ENCODE peak calls at places on chromosomes 12 and 14, in nine cellular contexts. F is psoas muscle; E is tibial artery; D is tibial nerve; H is pancreas; Y is A549; W is colonic mucosa; Z is CD4-positive, alpha-beta memory T cell; J is cardiac muscle cell. I is an unnamed sample.
A peak's percentile ranks its signal among the peaks of the same experiment; 100 is the strongest.

GRCh38 chr14:96270565-96271420 is 14.8 kb downstream of the BDKRB1 start:
- DNase-seq in J (no peak), D (no peak), Y (no peak), E (no peak), Z (no peak), W (no peak), H (no peak), F (no peak), I (no peak)

GRCh38 chr12:56086096-56086495 is 6.1 kb downstream of the ERBB3 start:
- DNase-seq in J (no peak), E (no peak), F (no peak), Z (no peak), Y (no peak), W (peak; percentile 77), D (no peak), H (peak; percentile 76), I (no peak)

GRCh38 chr12:24025153-24025798 is 75.8 kb upstream of the SOX5 start:
- DNase-seq in J (no peak), H (no peak), F (no peak), Y (no peak), W (no peak), Z (no peak), E (no peak), D (no peak), I (no peak)

GRCh38 chr12:55862286-55862685 is 19.6 kb upstream of the MMP19 start:
- DNase-seq in F (no peak), Y (no peak), D (no peak), W (no peak), Z (no peak), H (no peak), J (no peak), E (no peak), I (no peak)

GRCh38 chr12:15472036-15472435 is 149.7 kb downstream of the PTPRO start:
- DNase-seq in Z (no peak), F (no peak), J (no peak), H (no peak), D (no peak), W (no peak), Y (no peak), E (no peak), I (no peak)

GRCh38 chr12:2266666-2267623 is 214.2 kb downstream of the CACNA1C start:
- DNase-seq in Y (no peak), F (no peak), D (no peak), Z (no peak), H (no peak), E (no peak), J (no peak), W (no peak), I (no peak)

GRCh38 chr12:32891956-32892355 is 4.6 kb downstream of the PKP2 start:
- DNase-seq in E (no peak), W (no peak), Z (no peak), F (no peak), H (no peak), D (no peak), J (no peak), Y (peak; percentile 43), I (peak; percentile 67)

GRCh38 chr12:92740421-92740820 is 37.6 kb downstream of the PLEKHG7 start:
- DNase-seq in H (no peak), D (no peak), F (no peak), J (no peak), Z (no peak), Y (no peak), W (no peak), E (no peak), I (no peak)

DNA sequence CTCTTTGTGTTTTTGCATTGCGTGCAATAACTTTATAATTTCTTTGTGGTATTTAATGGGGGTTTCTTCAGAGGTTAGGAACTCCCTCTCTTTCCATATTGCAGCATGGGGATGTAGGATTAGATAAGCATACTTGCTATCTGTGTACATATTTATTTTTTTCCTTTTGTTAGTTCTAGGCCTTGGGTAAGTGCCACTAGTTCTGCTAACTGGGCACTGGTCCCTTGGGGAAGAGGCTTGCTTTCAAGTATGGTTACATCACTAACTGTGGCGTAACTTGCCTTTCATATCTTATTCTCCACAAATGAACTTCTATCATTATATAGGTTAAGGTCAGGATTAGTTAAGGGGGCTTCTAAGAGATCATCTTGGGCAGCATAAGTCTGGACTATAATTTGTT is 31.5 kb upstream of the SLCO1B3 start:
- DNase-seq in H (no peak), D (no peak), Z (no peak), F (no peak), W (no peak), Y (no peak), E (no peak), J (no peak), I (no peak)
- H3K4me1 ChIP-seq in H (no peaks in the 10 kb centered on the region), D (no peaks in the 10 kb centered on the region), Z (no peaks in the 10 kb centered on the region), F (no peaks in the 10 kb centered on the region), W (no peaks in the 10 kb centered on the region), Y (no peaks in the 10 kb centered on the region), E (no peaks in the 10 kb centered on the region), J (no peaks in the 10 kb centered on the region), I (no peaks in the 10 kb centered on the region)

GRCh38 chr12:96061323-96061722 is 25.9 kb upstream of the LTA4H start:
- DNase-seq in Z (no peak), D (no peak), W (no peak), F (no peak), E (no peak), Y (no peak), J (no peak), H (no peak), I (no peak)

GRCh38 chr12:96053476-96054261 is 18.3 kb upstream of the LTA4H start:
- DNase-seq in E (no peak), F (no peak), H (no peak), D (no peak), Z (no peak), J (no peak), W (no peak), Y (no peak), I (peak; percentile 77)

GRCh38 chr12:96054262-96054645 is 18.9 kb upstream of the LTA4H start:
- DNase-seq in Z (no peak), J (no peak), F (no peak), W (no peak), D (no peak), Y (no peak), H (no peak), E (no peak), I (peak; percentile 62)

GRCh38 chr12:96060041-96060440 is 24.7 kb upstream of the LTA4H start:
- DNase-seq in D (no peak), J (no peak), F (no peak), H (no peak), W (no peak), Y (no peak), E (no peak), Z (no peak), I (peak; percentile 82)

DNA sequence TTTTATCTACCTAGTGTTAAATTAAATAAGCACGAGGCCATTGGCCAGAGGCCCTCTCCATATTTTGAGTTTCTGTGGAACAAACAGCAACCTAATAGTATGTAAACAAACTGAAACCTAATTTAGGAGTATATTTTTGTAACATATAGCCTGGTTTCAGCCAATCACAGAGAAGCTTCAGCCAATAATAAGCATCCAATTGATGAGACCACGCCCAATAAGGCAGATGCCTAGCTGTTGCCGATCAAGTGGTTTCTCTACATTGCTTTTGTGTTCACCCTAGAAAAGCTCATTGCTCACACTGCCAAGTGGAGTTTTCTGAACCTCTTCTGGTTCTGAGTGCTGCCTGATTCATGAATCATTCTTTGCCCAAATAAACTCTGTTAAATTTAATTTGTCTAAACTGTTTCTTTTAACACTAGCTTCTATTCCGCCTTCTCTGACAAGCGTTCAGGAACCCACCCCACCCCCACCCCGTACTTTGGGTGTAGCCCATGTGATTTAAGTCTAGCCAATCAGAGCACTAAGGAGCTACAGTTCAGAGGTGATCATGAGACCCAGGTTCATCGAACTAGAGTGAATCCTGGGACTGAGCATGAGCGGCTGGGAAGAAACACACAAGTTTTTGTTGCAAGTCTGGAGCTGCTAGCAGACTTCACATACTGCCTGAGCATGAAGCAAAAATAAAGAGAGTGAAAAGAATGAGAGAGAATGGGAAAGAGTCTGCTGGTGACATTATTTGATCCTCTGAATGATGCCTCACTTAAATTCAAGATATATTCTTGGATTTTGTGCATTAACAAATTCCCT is 21.5 kb upstream of the LTA4H start:
- DNase-seq in D (no peak), Y (no peak), H (no peak), F (no peak), W (no peak), Z (no peak), E (no peak), J (no peak), I (peak; percentile 74)
- H3K27ac ChIP-seq in D (no peak overlapping the region), Y (no peak overlapping the region), H (no peak overlapping the region), F (no peak overlapping the region), W (no peak overlapping the region), Z (no peak overlapping the region), E (no peak overlapping the region), J (no peak overlapping the region), I (no peak overlapping the region)

GRCh38 chr12:3933819-3934192 is 60.6 kb upstream of the PARP11 start:
- DNase-seq in W (no peak), E (no peak), D (no peak), J (no peak), Y (no peak), F (no peak), H (no peak), Z (no peak), I (peak; percentile 8)

GRCh38 chr12:3935078-3935477 is 61.9 kb upstream of the PARP11 start:
- DNase-seq in F (no peak), Z (peak; percentile 59), W (no peak), E (no peak), Y (no peak), H (no peak), D (no peak), J (no peak), I (no peak)

GRCh38 chr12:3931721-3932120 is 58.5 kb upstream of the PARP11 start:
- DNase-seq in H (no peak), D (no peak), E (no peak), F (no peak), J (no peak), W (no peak), Z (no peak), Y (no peak), I (no peak)

GRCh38 chr12:3931206-3931605 is 58.0 kb upstream of the PARP11 start:
- DNase-seq in Z (peak; percentile 46), D (no peak), F (no peak), W (no peak), J (no peak), H (no peak), E (no peak), Y (no peak), I (no peak)

DNA sequence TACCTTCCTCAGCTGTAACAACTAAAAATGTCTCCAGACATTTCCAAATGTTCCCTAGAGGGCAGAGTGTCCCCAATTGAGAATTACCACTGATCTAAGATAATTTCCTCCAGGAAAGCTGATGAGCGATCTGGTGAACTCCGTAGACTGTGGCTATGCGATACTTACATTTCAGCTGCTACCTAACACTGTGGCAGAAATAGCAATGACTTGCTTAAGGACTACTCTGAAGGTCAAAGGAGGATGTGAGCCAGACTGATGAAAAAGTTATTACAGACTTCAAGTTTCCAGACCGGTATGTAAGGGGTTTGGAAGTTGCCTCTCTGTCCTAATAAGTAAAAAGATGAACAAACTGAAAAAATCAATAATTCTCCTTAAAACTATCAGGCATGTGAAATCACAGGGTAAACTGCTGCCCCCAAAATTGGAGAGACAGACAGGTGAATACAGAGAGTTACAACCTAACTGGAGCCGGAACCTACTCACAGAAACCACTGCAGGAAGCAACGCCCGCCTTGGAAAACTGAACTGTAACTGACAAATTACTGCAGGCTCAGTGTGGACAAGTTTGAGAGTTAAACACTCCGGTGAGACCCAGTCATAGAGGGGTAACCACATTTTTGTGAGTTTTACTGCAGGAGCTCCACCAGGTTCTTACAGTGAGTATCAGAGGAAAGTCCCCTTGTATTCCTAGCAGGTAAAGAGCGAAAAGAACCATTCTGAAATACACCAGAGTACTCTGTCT is 60.0 kb upstream of the PARP11 start:
- DNase-seq in J (no peak), D (no peak), W (no peak), Z (no peak), H (no peak), E (no peak), F (no peak), Y (no peak), I (no peak)
- H3K4me3 ChIP-seq in J (no peak overlapping the region), D (no peak overlapping the region), W (no peak overlapping the region), Z (peak overlapping the region; percentile 2), H (no peak overlapping the region), E (no peak overlapping the region), F (no peak overlapping the region), Y (no peak overlapping the region), I (no peak overlapping the region)

GRCh38 chr14:63897706-63898105 is 44.9 kb downstream of the SYNE2 start:
- DNase-seq in F (no peak), E (no peak), W (no peak), D (no peak), H (no peak), Y (no peak), Z (no peak), J (peak; percentile 20), I (peak; percentile 46)

GRCh38 chr14:63896278-63896720 is 43.5 kb downstream of the SYNE2 start:
- DNase-seq in Z (no peak), D (peak; percentile 32), Y (no peak), H (peak; percentile 66), J (no peak), F (peak; percentile 37), W (peak; percentile 76), E (peak; percentile 80), I (peak; percentile 80)

GRCh38 chr14:63893701-63894458 is 41.1 kb downstream of the SYNE2 start:
- DNase-seq in Y (no peak), J (peak; percentile 44), W (no peak), E (peak; percentile 89), Z (no peak), H (peak; percentile 51), F (peak; percentile 79), D (no peak), I (no peak)

GRCh38 chr14:63891148-63891964 is 38.6 kb downstream of the SYNE2 start:
- DNase-seq in F (no peak), W (no peak), Y (no peak), H (peak; percentile 58), Z (no peak), J (no peak), E (no peak), D (no peak), I (no peak)

DNA sequence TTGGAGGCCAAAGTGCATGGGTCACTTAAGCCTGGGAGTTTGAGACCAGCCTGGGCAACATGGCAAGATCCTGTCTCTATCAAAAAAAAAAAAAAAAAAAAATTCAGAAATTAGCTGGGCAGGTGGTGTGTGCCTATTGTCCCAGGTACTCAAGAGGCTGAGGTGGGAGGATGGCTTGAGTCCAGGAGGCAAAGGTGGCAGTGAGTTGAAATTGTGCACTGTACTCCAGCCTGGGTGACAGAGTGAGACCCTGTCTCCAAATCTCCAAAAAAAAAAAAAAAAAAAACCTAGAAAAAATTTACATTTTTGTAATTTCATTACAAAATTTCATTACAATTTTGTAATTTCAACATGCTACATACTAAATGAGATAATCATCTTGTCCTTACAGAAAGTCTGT is 42.7 kb downstream of the SYNE2 start:
- DNase-seq in Z (no peak), E (no peak), Y (no peak), F (no peak), D (no peak), H (no peak), W (no peak), J (no peak), I (no peak)
- H3K4me1 ChIP-seq in Z (peaks cover 34% of the 10 kb centered on the region), E (peaks cover 80% of the 10 kb centered on the region), Y (peaks cover 47% of the 10 kb centered on the region), F (peaks cover 49% of the 10 kb centered on the region), D (peaks cover 62% of the 10 kb centered on the region), H (peaks cover 49% of the 10 kb centered on the region), W (peaks cover 11% of the 10 kb centered on the region), J (peaks cover 31% of the 10 kb centered on the region), I (peaks cover 29% of the 10 kb centered on the region)